ENCODE peak calls at places on chromosomes 11 and 22, in four cellular contexts. Z, J, N and C are unnamed samples.

GRCh38 chr11:61747389-61748285 is 4.8 kb upstream of the MYRF start:
- DNase-seq in Z (peak), J (peak), N (peak), C (no peak)

GRCh38 chr11:15627560-15627959 is 512.8 kb downstream of the INSC start:
- DNase-seq in J (no peak), Z (no peak), N (no peak), C (no peak)

GRCh38 chr22:22408731-22409696 is 99.5 kb downstream of the ZNF280B start:
- DNase-seq in J (peak), N (no peak), Z (no peak), C (no peak)

GRCh38 chr22:31287818-31288495 is 4.3 kb downstream of the PIK3IP1 start:
- DNase-seq in J (peak), Z (no peak), N (no peak), C (no peak)

GRCh38 chr22:40400173-40400572 is 29.8 kb downstream of the SGSM3 start:
- DNase-seq in J (peak), Z (no peak), N (no peak), C (no peak)

GRCh38 chr11:112345708-112346107 is 85.0 kb upstream of the PLET1 start:
- DNase-seq in J (peak), Z (no peak), N (no peak), C (no peak)

GRCh38 chr22:50599816-50600454 is 658 bp upstream of the MAPK8IP2 start:
- DNase-seq in J (peak), Z (no peak), N (peak), C (no peak)

GRCh38 chr11:1195690-1196515 is 27.0 kb upstream of the MUC5B start:
- DNase-seq in J (no peak), N (peak), Z (no peak), C (no peak)

GRCh38 chr11:11148104-11148509 is 204.9 kb downstream of the CSNK2A3 start:
- DNase-seq in Z (peak), J (peak), N (peak), C (no peak)

GRCh38 chr11:105988197-105988596 is 33.8 kb downstream of the MSANTD4 start:
- DNase-seq in N (no peak), Z (no peak), J (no peak), C (no peak)

GRCh38 chr11:119759324-119759723 is 30.3 kb upstream of the NECTIN1 start:
- DNase-seq in Z (no peak), J (peak), N (peak), C (no peak)

GRCh38 chr11:64687641-64688533 is 35.1 kb downstream of the NRXN2 start:
- DNase-seq in N (no peak), J (no peak), Z (no peak), C (no peak)

GRCh38 chr11:74696488-74696887 is 34.7 kb downstream of the CHRDL2 start:
- DNase-seq in J (no peak), N (no peak), Z (no peak), C (no peak)

GRCh38 chr11:44695169-44695833 is 31.5 kb upstream of the TSPAN18 start:
- DNase-seq in N (no peak), Z (no peak), J (no peak), C (no peak)

GRCh38 chr11:74205181-74205580 is 34.1 kb downstream of the PPME1 start:
- DNase-seq in Z (no peak), N (no peak), J (no peak), C (no peak)

GRCh38 chr11:9078113-9079041 is 13.0 kb downstream of the SCUBE2 start:
- DNase-seq in J (no peak), Z (no peak), N (no peak), C (no peak)

GRCh38 chr22:24728790-24729637 is 45.5 kb downstream of the PIWIL3 start:
- DNase-seq in Z (no peak), J (peak), N (no peak), C (no peak)

GRCh38 chr11:14186376-14186775 is 172.6 kb downstream of the RRAS2 start:
- DNase-seq in N (no peak), Z (no peak), J (no peak), C (no peak)

GRCh38 chr22:42308887-42309468 is 38.5 kb upstream of the TCF20 start:
- DNase-seq in Z (no peak), J (no peak), N (no peak), C (no peak)

GRCh38 chr11:72116019-72116755 is 3.7 kb upstream of the ANAPC15 start:
- DNase-seq in N (no peak), J (no peak), Z (no peak), C (no peak)

GRCh38 chr22:29306175-29306829 is at the start of gene GAS2L1:
- DNase-seq in J (peak), N (peak), Z (no peak), C (no peak)

GRCh38 chr11:128928400-128928799 is 14.3 kb downstream of the TP53AIP1 start:
- DNase-seq in J (no peak), Z (no peak), N (no peak), C (no peak)

GRCh38 chr11:11960687-11961086 is 47.7 kb downstream of the DKK3 start:
- DNase-seq in Z (no peak), J (no peak), N (no peak), C (no peak)

GRCh38 chr11:12838463-12839120 is 164.4 kb downstream of the TEAD1 start:
- DNase-seq in J (no peak), N (no peak), Z (no peak), C (no peak)

GRCh38 chr11:88484873-88485621 is 147.5 kb upstream of the CTSC start:
- DNase-seq in N (no peak), J (peak), Z (no peak), C (no peak)

GRCh38 chr11:74278721-74279148 is 32.7 kb downstream of the P4HA3 start:
- DNase-seq in J (no peak), N (peak), Z (no peak), C (no peak)

GRCh38 chr11:114709960-114710359 is 31.6 kb downstream of the NXPE2 start:
- DNase-seq in N (no peak), Z (no peak), J (no peak), C (no peak)

GRCh38 chr11:121655481-121656332 is 202.9 kb upstream of the SORL1-AS1 start:
- DNase-seq in Z (peak), J (peak), N (peak), C (no peak)
- H3K4me3 ChIP-seq in Z (peak), J (peak), N (peak), C (peak)

GRCh38 chr22:45686842-45687241 is 15.2 kb downstream of the ATXN10 start:
- DNase-seq in Z (no peak), N (no peak), J (no peak), C (no peak)

GRCh38 chr22:45689195-45689594 is 17.6 kb downstream of the ATXN10 start:
- DNase-seq in N (no peak), J (no peak), Z (no peak), C (no peak)

GRCh38 chr22:45690008-45690407 is 18.4 kb downstream of the ATXN10 start:
- DNase-seq in N (no peak), J (no peak), Z (no peak), C (no peak)

GRCh38 chr22:45686004-45686403 is 14.4 kb downstream of the ATXN10 start:
- DNase-seq in J (no peak), N (no peak), Z (no peak), C (no peak)

DNA sequence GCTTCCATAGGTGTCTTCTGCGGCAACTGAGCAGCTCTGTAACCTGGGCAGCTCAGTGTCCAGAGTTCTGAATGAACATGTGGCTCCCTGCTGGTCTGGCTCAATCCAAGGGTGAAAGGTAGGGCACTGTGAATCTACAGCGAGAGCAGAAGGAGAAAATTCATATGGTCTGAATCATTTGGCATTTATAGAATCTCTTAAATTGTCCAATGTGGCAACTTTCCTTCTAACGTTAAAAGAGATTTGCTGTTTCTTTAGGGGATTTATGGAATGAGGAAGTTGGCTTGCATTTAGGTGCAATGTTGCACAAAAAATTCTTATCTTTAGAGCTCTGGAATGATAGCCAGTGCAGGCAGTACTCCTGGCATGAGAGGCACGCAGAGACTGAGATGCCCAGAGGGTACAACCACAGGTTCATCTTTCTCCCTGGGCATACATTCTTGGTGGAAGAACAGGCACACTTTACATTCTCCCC is 17.0 kb downstream of the ATXN10 start:
- DNase-seq in N (peak), Z (no peak), J (peak), C (no peak)
- H3K4me3 ChIP-seq in N (no peak), Z (no peak), J (no peak), C (no peak)

DNA sequence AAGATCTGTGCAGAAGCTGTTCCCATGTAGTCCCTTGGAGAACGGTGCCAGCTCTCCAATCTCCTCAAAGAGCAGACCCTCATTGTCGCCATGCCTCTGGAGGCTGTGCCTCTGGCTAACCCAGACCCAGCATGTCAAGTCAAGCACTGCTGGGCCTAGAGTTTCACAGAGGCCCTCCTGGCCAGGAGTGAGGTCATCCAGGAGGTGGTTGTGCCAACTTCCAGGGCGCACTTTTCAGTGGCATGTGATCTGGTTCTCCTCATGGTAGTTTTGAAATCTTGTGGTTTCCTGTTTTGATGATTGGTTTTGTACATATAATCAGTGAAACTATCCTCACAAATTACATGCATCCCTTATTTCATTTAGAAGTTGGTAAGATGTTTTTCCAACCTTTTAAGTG is 78.9 kb downstream of the PPFIBP2 start:
- DNase-seq in Z (no peak), N (no peak), J (peak), C (no peak)
- H3K4me3 ChIP-seq in Z (no peak), N (no peak), J (no peak), C (no peak)

GRCh38 chr11:5600374-5600851 is 4.0 kb downstream of the TRIM6 start:
- DNase-seq in Z (no peak), N (peak), J (peak), C (no peak)

GRCh38 chr11:5593146-5593545 is 3.3 kb upstream of the TRIM6 start:
- DNase-seq in J (no peak), Z (no peak), N (no peak), C (no peak)

GRCh38 chr11:5597953-5598352 is 1.5 kb downstream of the TRIM6 start:
- DNase-seq in N (no peak), J (no peak), Z (no peak), C (no peak)

GRCh38 chr11:5592615-5593014 is 3.8 kb upstream of the TRIM6 start:
- DNase-seq in Z (no peak), N (no peak), J (no peak), C (no peak)

DNA sequence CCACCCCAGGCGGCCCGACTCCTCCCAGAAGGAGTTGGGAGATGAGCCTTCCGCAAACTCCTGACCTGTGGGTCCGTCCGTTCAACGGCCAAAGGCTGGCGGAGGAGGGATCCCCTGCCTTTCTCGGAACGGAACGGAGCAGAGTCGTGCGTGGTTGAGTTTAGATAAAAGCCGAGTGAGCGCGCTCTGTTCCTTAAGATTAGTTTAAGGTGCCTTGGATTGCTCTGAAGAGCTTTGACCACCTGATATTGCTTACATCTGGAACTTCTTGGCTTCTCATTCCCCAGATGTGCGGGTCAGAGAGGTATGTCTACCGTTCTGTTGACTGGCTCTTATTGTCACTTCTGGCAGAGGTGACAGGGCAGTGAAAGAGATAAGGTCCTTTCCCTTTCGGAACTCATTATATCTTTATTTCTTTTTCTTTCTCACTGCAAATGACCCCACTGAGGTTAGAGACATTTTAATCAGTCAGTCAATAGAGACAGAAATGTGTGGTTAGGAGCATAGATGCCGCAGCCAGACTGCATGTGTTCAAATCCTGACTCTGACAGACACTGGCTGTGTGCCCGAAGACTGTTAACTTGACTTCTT is at the start of gene TRIM6:
- DNase-seq in J (peak), N (peak), Z (no peak), C (no peak)
- H3K4me3 ChIP-seq in J (peak), N (peak), Z (peak), C (peak)

GRCh38 chr11:116930586-116930985 is 93.2 kb upstream of the APOA1 start:
- DNase-seq in J (no peak), Z (no peak), N (no peak), C (no peak)
- H3K4me3 ChIP-seq in J (no peak), Z (no peak), N (no peak), C (peak)

DNA sequence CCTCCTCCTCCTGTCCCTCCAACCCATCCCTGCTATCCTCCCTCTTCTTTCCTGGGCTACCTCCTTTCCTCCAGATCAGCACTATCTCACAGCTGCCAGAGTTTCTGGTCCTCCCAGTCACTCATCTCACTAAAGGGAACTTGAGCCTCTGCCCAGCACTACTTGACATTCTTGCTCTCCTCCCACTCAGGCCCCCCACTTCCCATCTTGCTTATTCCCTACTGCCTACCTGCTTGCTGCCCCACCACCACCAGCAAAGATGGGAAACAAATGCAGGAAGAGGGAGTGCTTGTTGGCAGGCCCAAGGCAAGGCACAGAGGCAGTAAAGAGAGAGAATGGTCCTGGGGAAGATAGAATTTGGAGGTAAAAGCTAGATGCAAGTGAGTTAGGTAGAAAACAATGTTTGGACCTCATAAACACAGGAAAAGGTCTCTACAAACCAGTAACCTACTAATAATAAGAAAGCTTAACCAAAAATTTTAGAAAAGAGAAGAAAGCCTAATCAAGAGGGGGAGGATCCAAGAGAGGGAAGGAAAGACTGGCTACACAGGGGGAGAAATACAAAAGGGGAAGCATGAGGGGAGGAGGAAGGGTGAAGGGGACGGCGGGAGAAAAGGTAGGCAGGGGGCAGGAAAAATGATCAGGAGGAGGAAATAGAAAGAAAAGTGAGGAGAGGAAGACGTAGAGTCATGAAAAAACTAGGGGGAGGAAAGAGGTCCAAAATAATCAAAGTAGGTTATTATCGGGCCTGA is 63.6 kb downstream of the PAK1 start:
- DNase-seq in J (peak), N (no peak), Z (no peak), C (no peak)
- H3K4me3 ChIP-seq in J (no peak), N (no peak), Z (no peak), C (no peak)

GRCh38 chr11:94636388-94636787 is 69.2 kb downstream of the PIWIL4 start:
- DNase-seq in N (no peak), J (no peak), Z (no peak), C (no peak)

GRCh38 chr11:94641167-94641761 is 74.1 kb downstream of the PIWIL4 start:
- DNase-seq in Z (no peak), N (no peak), J (no peak), C (no peak)

GRCh38 chr11:94638902-94639373 is 71.8 kb downstream of the PIWIL4 start:
- DNase-seq in N (no peak), J (peak), Z (no peak), C (no peak)

GRCh38 chr11:94639901-94640721 is 72.9 kb downstream of the PIWIL4 start:
- DNase-seq in Z (no peak), N (no peak), J (no peak), C (no peak)

GRCh38 chr11:94638278-94638901 is 71.2 kb downstream of the PIWIL4 start:
- DNase-seq in J (peak), Z (no peak), N (no peak), C (no peak)
- H3K4me3 ChIP-seq in J (peak), Z (no peak), N (no peak), C (peak)

GRCh38 chr22:49554741-49555140 is 272.9 kb downstream of the BRD1 start:
- DNase-seq in N (peak), Z (no peak), J (no peak), C (no peak)
- H3K4me3 ChIP-seq in N (no peak), Z (no peak), J (no peak), C (no peak)

GRCh38 chr11:20754957-20755356 is 85.6 kb downstream of the NELL1 start:
- DNase-seq in J (peak), Z (no peak), N (no peak), C (no peak)

GRCh38 chr11:20762112-20762511 is 92.7 kb downstream of the NELL1 start:
- DNase-seq in J (no peak), Z (no peak), N (no peak), C (no peak)

GRCh38 chr11:20762980-20763379 is 93.6 kb downstream of the NELL1 start:
- DNase-seq in N (no peak), J (no peak), Z (no peak), C (no peak)

DNA sequence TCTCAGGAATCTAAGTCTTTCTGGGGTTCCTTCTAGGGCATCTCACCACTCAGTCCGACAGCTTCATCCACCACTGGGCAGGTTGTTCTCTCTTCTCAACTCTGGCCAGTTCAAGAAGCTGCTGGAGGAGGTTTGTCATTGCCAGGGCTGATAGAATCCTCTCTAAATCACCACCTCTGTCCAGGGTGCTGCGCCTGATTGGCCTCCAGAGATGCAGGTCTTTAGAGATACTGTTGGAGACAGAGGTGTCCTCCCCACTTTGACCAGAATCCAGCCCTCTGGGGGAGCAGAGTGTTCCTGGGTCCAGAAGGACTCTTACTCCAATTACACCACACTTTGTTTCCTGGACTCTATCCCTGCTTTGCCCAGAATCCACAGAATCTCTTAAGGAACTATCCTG is 90.2 kb downstream of the NELL1 start:
- DNase-seq in J (no peak), Z (no peak), N (no peak), C (no peak)
- H3K4me3 ChIP-seq in J (no peak), Z (no peak), N (no peak), C (no peak)

GRCh38 chr11:68122936-68123539 is 1.9 kb upstream of the CHKA start:
- DNase-seq in Z (no peak), J (no peak), N (no peak), C (no peak)
- H3K4me3 ChIP-seq in Z (no peak), J (no peak), N (no peak), C (no peak)